ENCODE peak calls at places on chromosome 3, in six cellular contexts. I is psoas muscle, T is SK-N-SH, L is neural progenitor cell, K is nephron progenitor cell, P is Caki2. A is an unnamed sample.

GRCh38 chr3:187702507-187703033 is at the start of gene RTP2:
- DNase-seq in I (peak), T (no peak), L (no peak), K (no peak), P (no peak), A (no peak)

GRCh38 chr3:177811835-177812234 is 614.6 kb upstream of the TBL1XR1 start:
- DNase-seq in I (no peak), T (no peak), L (no peak), K (no peak), P (peak), A (no peak)

GRCh38 chr3:131110087-131110486 is 83.4 kb downstream of the NEK11 start:
- DNase-seq in I (no peak), T (no peak), L (no peak), K (no peak), P (no peak), A (no peak)

GRCh38 chr3:57974796-57975388 is 33.3 kb upstream of the FLNB start:
- DNase-seq in I (no peak), T (peak), L (no peak), K (no peak), P (peak), A (no peak)

GRCh38 chr3:13319821-13320220 is 100.3 kb downstream of the NUP210 start:
- DNase-seq in I (no peak), T (no peak), L (no peak), K (no peak), P (no peak), A (no peak)

GRCh38 chr3:157204431-157204830 is 44.5 kb upstream of the CCNL1 start:
- DNase-seq in I (no peak), T (no peak), L (peak), K (no peak), P (peak), A (peak)

GRCh38 chr3:52317178-52317577 is 1.1 kb downstream of the DNAH1 start:
- DNase-seq in I (no peak), T (peak), L (no peak), K (no peak), P (no peak), A (no peak)

GRCh38 chr3:194489736-194490612 is 3.2 kb upstream of the ATP13A3 start:
- DNase-seq in I (no peak), T (no peak), L (no peak), K (no peak), P (no peak), A (no peak)

GRCh38 chr3:13274125-13274873 is 145.8 kb downstream of the NUP210 start:
- DNase-seq in I (peak), T (no peak), L (no peak), K (no peak), P (no peak), A (no peak)

GRCh38 chr3:50226888-50227389 is 9.1 kb upstream of the GNAI2 start:
- DNase-seq in I (peak), T (no peak), L (no peak), K (no peak), P (no peak), A (no peak)

GRCh38 chr3:101556064-101556463 is 5.6 kb upstream of the TRMT10C start:
- DNase-seq in I (no peak), T (no peak), L (no peak), K (no peak), P (no peak), A (no peak)

GRCh38 chr3:49611714-49612113 is 57.4 kb downstream of the BSN start:
- DNase-seq in I (no peak), T (no peak), L (no peak), K (no peak), P (no peak), A (no peak)

GRCh38 chr3:29777869-29778268 is 497.0 kb downstream of the RBMS3 start:
- DNase-seq in I (no peak), T (no peak), L (no peak), K (no peak), P (no peak), A (no peak)

GRCh38 chr3:52436500-52437106 is 8.3 kb downstream of the SEMA3G start:
- DNase-seq in I (peak), T (peak), L (no peak), K (peak), P (no peak), A (peak)

GRCh38 chr3:171427771-171428320 is 32.4 kb downstream of the TNIK start:
- DNase-seq in I (no peak), T (no peak), L (no peak), K (no peak), P (no peak), A (no peak)

GRCh38 chr3:126939347-126939735 is 43.6 kb upstream of the PLXNA1 start:
- DNase-seq in I (no peak), T (peak), L (peak), K (no peak), P (no peak), A (no peak)

A was measured in NCI-H82.